ENCODE peak calls at places on chromosomes 16 and 17, in five cellular contexts. O, L, V, N and W are unnamed samples.

GRCh38 chr16:53672461-53672860 is 31.2 kb downstream of the RPGRIP1L start:
- DNase-seq in O (no peak), L (no peak), V (no peak), N (no peak), W (no peak)

GRCh38 chr17:39608601-39609000 is 881 bp upstream of the NEUROD2 start:
- DNase-seq in O (no peak), L (no peak), V (no peak), N (no peak), W (no peak)

GRCh38 chr17:38451030-38451839 is 23.0 kb downstream of the ARHGAP23 start:
- DNase-seq in O (peak; percentile 81), L (no peak), V (peak; percentile 52), N (peak; percentile 63), W (peak; percentile 66)

GRCh38 chr17:16814439-16814838 is 124.4 kb downstream of the CCDC144A start:
- DNase-seq in O (no peak), L (no peak), V (no peak), N (no peak), W (no peak)

GRCh38 chr16:89138513-89138795 is 33.1 kb upstream of the CDH15 start:
- DNase-seq in O (no peak), L (no peak), V (no peak), N (no peak), W (no peak)

GRCh38 chr16:3401719-3402397 is 843 bp downstream of the ZNF174 start:
- DNase-seq in O (no peak), L (no peak), V (no peak), N (no peak), W (no peak)

GRCh38 chr17:76353004-76353598 is 615 bp downstream of the PRPSAP1 start:
- DNase-seq in O (no peak), L (no peak), V (peak; percentile 26), N (no peak), W (peak; percentile 58)

GRCh38 chr16:13095061-13095460 is 193.7 kb downstream of the SHISA9 start:
- DNase-seq in O (no peak), L (no peak), V (no peak), N (no peak), W (no peak)

GRCh38 chr16:30903002-30903401 is 6.6 kb downstream of the CTF1 start:
- DNase-seq in O (no peak), L (no peak), V (no peak), N (no peak), W (no peak)

GRCh38 chr16:49462356-49462988 is 88.9 kb downstream of the C16orf78 start:
- DNase-seq in O (no peak), L (no peak), V (no peak), N (no peak), W (no peak)

GRCh38 chr16:15576960-15577958 is 65.7 kb downstream of the MARF1 start:
- DNase-seq in O (no peak), L (no peak), V (no peak), N (no peak), W (no peak)

GRCh38 chr17:40433551-40434384 is 9.5 kb upstream of the IGFBP4 start:
- DNase-seq in O (peak; percentile 29), L (no peak), V (no peak), N (no peak), W (peak; percentile 28)

GRCh38 chr17:77349976-77350830 is 209.4 kb downstream of the SEC14L1 start:
- DNase-seq in O (peak; percentile 76), L (no peak), V (no peak), N (no peak), W (no peak)

GRCh38 chr16:22641030-22641671 is 130.5 kb downstream of the NPIPB5 start:
- DNase-seq in O (peak; percentile 66), L (no peak), V (no peak), N (no peak), W (no peak)

GRCh38 chr16:6032438-6032837 is 934.8 kb upstream of the EEF2KMT start:
- DNase-seq in O (no peak), L (no peak), V (no peak), N (no peak), W (no peak)

GRCh38 chr17:49459401-49459984 is 35.6 kb upstream of the NGFR start:
- DNase-seq in O (no peak), L (no peak), V (no peak), N (no peak), W (no peak)

GRCh38 chr17:44266402-44267164 is 1.4 kb downstream of the SLC4A1 start:
- DNase-seq in O (no peak), L (no peak), V (no peak), N (no peak), W (no peak)

GRCh38 chr17:80030730-80031410 is 4.8 kb downstream of the TBC1D16 start:
- DNase-seq in O (no peak), L (no peak), V (no peak), N (no peak), W (no peak)

GRCh38 chr17:1639549-1639948 is 6.0 kb downstream of the SCARF1 start:
- DNase-seq in O (no peak), L (no peak), V (no peak), N (no peak), W (no peak)

GRCh38 chr17:57943140-57943539 is 12.1 kb downstream of the CUEDC1 start:
- DNase-seq in O (peak; percentile 44), L (no peak), V (no peak), N (no peak), W (no peak)

GRCh38 chr17:78898075-78898836 is 4.7 kb downstream of the CEP295NL start:
- DNase-seq in O (no peak), L (no peak), V (no peak), N (no peak), W (no peak)

GRCh38 chr17:69287168-69287567 is 39.8 kb downstream of the ABCA5 start:
- DNase-seq in O (peak; percentile 58), L (no peak), V (no peak), N (no peak), W (no peak)

GRCh38 chr17:2232244-2232638 is 71.3 kb downstream of the SMG6 start:
- DNase-seq in O (peak; percentile 89), L (no peak), V (no peak), N (peak; percentile 73), W (no peak)